ENCODE peak calls at places on chromosomes 3 and 15, in eight cellular contexts. F is kidney glomerular epithelial cell; E is stimulated activated CD4-positive, alpha-beta T cell treated with anti-CD3 and anti-CD28 coated beads, Interleukin-4, amount 100 ng/mL, for 4 hours; S is AG04449; I is HFF-Myc; K is IMR-90; Q is body of pancreas; T is iris pigment epithelial cell. Y is an unnamed sample.

GRCh38 chr3:126969586-126969985 is 13.3 kb upstream of the PLXNA1 start:
- DNase-seq in F (peak), E (no peak), S (no peak), I (no peak), K (peak), Q (no peak), T (peak), Y (no peak)

GRCh38 chr3:189363856-189364255 is 192.1 kb downstream of the TPRG1 start:
- DNase-seq in F (no peak), E (no peak), S (no peak), I (no peak), K (no peak), Q (no peak), T (peak), Y (no peak)

GRCh38 chr15:37995461-37996347 is 61.3 kb downstream of the TMCO5A start:
- DNase-seq in F (peak), E (no peak), S (no peak), I (peak), K (peak), Q (no peak), T (peak), Y (no peak)

GRCh38 chr3:128585189-128585588 is 65.4 kb downstream of the RPN1 start:
- DNase-seq in F (no peak), E (no peak), S (no peak), I (no peak), K (no peak), Q (no peak), T (no peak), Y (no peak)

GRCh38 chr15:60972866-60973265 is 256.2 kb downstream of the RORA start:
- DNase-seq in F (peak), E (no peak), S (peak), I (no peak), K (peak), Q (no peak), T (peak), Y (no peak)

GRCh38 chr3:187896664-187897063 is 151.4 kb upstream of the BCL6 start:
- DNase-seq in F (no peak), E (no peak), S (no peak), I (no peak), K (no peak), Q (peak), T (no peak), Y (no peak)

GRCh38 chr15:68712886-68713285 is 107.8 kb downstream of the ANP32A start:
- DNase-seq in F (no peak), E (no peak), S (no peak), I (no peak), K (no peak), Q (no peak), T (no peak), Y (no peak)

GRCh38 chr15:90230071-90230494 is 3.7 kb downstream of the CIB1 start:
- DNase-seq in F (no peak), E (no peak), S (no peak), I (no peak), K (no peak), Q (peak), T (no peak), Y (no peak)

GRCh38 chr3:161263057-161263456 is 41.9 kb downstream of the NMD3 start:
- DNase-seq in F (no peak), E (no peak), S (peak), I (no peak), K (peak), Q (no peak), T (peak), Y (no peak)

GRCh38 chr3:124833710-124834332 is 53.3 kb downstream of the ITGB5 start:
- DNase-seq in F (peak), E (no peak), S (no peak), I (no peak), K (no peak), Q (no peak), T (no peak), Y (peak)

GRCh38 chr15:92803852-92804609 is 96.1 kb upstream of the CHD2 start:
- DNase-seq in F (peak), E (peak), S (peak), I (peak), K (peak), Q (peak), T (peak), Y (peak)

GRCh38 chr3:61927332-61927731 is 366.0 kb downstream of the PTPRG start:
- DNase-seq in F (no peak), E (no peak), S (peak), I (peak), K (peak), Q (peak), T (peak), Y (no peak)

GRCh38 chr3:21750291-21750690 is 719 bp downstream of the ZNF385D start:
- DNase-seq in F (peak), E (no peak), S (no peak), I (no peak), K (peak), Q (no peak), T (peak), Y (no peak)

GRCh38 chr3:14144423-14145075 is 19.7 kb downstream of the TMEM43 start:
- DNase-seq in F (peak), E (no peak), S (peak), I (peak), K (peak), Q (peak), T (peak), Y (peak)

GRCh38 chr15:78130012-78130353 is 1.3 kb downstream of the CIB2 start:
- DNase-seq in F (no peak), E (no peak), S (no peak), I (no peak), K (no peak), Q (no peak), T (no peak), Y (no peak)

GRCh38 chr3:129330413-129330812 is 51.7 kb downstream of the HMCES start:
- DNase-seq in F (no peak), E (no peak), S (no peak), I (no peak), K (peak), Q (no peak), T (no peak), Y (no peak)

GRCh38 chr3:174023445-174023844 is 625.9 kb downstream of the NLGN1 start:
- DNase-seq in F (no peak), E (no peak), S (no peak), I (no peak), K (peak), Q (no peak), T (no peak), Y (no peak)

GRCh38 chr15:52440414-52440813 is 88.3 kb downstream of the MYO5A start:
- DNase-seq in F (peak), E (peak), S (no peak), I (no peak), K (peak), Q (no peak), T (peak), Y (peak)

GRCh38 chr3:131503328-131503650 is 518 bp upstream of the MRPL3 start:
- DNase-seq in F (no peak), E (no peak), S (no peak), I (peak), K (no peak), Q (no peak), T (no peak), Y (no peak)

Y was measured in RCC 7860.